ENCODE peak calls at places on chromosome 7, in six cellular contexts. H is T-helper 2 cell, I is 8988T, F is EH, B is fibroblast of the aortic adventitia, E is caudate nucleus. D is an unnamed sample.

GRCh38 chr7:18352339-18353255 is 143.0 kb upstream of the HDAC9 start:
- DNase-seq in H (no peak), I (no peak), F (peak; percentile 77), B (peak; percentile 89), E (no peak), D (peak; percentile 69)

GRCh38 chr7:156376317-156376716 is 264.3 kb upstream of the RNF32 start:
- DNase-seq in H (no peak), I (no peak), F (no peak), B (no peak), E (no peak), D (no peak)

GRCh38 chr7:23020742-23021401 is 6.9 kb upstream of the HYCC1 start:
- DNase-seq in H (no peak), I (no peak), F (peak; percentile 91), B (peak; percentile 98), E (no peak), D (peak; percentile 79)

GRCh38 chr7:91520645-91521044 is 256.4 kb downstream of the FZD1 start:
- DNase-seq in H (no peak), I (no peak), F (no peak), B (no peak), E (no peak), D (no peak)

GRCh38 chr7:45700556-45700955 is 126.4 kb downstream of the ADCY1 start:
- DNase-seq in H (no peak), I (no peak), F (no peak), B (no peak), E (no peak), D (no peak)

GRCh38 chr7:92833766-92834605 is 2.4 kb downstream of the CDK6 start:
- DNase-seq in H (peak; percentile 70), I (peak; percentile 53), F (peak; percentile 82), B (peak; percentile 70), E (peak; percentile 65), D (peak; percentile 64)

GRCh38 chr7:128135275-128136214 is 104.3 kb upstream of the LRRC4 start:
- DNase-seq in H (peak; percentile 24), I (peak; percentile 62), F (peak; percentile 54), B (peak; percentile 48), E (peak; percentile 27), D (no peak)

GRCh38 chr7:66043681-66044497 is 31.7 kb upstream of the ASL start:
- DNase-seq in H (no peak), I (peak; percentile 27), F (peak; percentile 20), B (peak; percentile 25), E (peak; percentile 1), D (no peak)

GRCh38 chr7:120981888-120982615 is 6.5 kb upstream of the CPED1 start:
- DNase-seq in H (no peak), I (no peak), F (peak; percentile 87), B (peak; percentile 68), E (no peak), D (peak; percentile 87)

GRCh38 chr7:158707610-158708009 is 3.0 kb upstream of the NCAPG2 start:
- DNase-seq in H (no peak), I (no peak), F (peak; percentile 25), B (peak; percentile 49), E (no peak), D (no peak)

GRCh38 chr7:34165927-34166550 is 260.7 kb downstream of the BMPER start:
- DNase-seq in H (no peak), I (no peak), F (peak; percentile 65), B (peak; percentile 78), E (no peak), D (peak; percentile 52)

GRCh38 chr7:105015631-105015965 is 1.6 kb downstream of the KMT2E start:
- DNase-seq in H (no peak), I (no peak), F (peak; percentile 48), B (no peak), E (no peak), D (no peak)

GRCh38 chr7:2982401-2982800 is 61.3 kb downstream of the CARD11 start:
- DNase-seq in H (no peak), I (no peak), F (no peak), B (no peak), E (no peak), D (no peak)

GRCh38 chr7:151558575-151558974 is 38.9 kb upstream of the RHEB start:
- DNase-seq in H (no peak), I (no peak), F (peak; percentile 81), B (peak; percentile 35), E (no peak), D (peak; percentile 15)

GRCh38 chr7:28410628-28411578 is 1.4 kb upstream of the CREB5 start:
- DNase-seq in H (no peak), I (no peak), F (peak; percentile 10), B (peak; percentile 56), E (no peak), D (no peak)

GRCh38 chr7:134182078-134182477 is 54.9 kb downstream of the LRGUK start:
- DNase-seq in H (no peak), I (no peak), F (no peak), B (no peak), E (no peak), D (no peak)

GRCh38 chr7:46764100-46764941 is 817.6 kb downstream of the TNS3 start:
- DNase-seq in H (no peak), I (peak; percentile 7), F (peak; percentile 98), B (peak; percentile 98), E (no peak), D (peak; percentile 97)

GRCh38 chr7:15178065-15178464 is 275.5 kb upstream of the DGKB start:
- DNase-seq in H (no peak), I (no peak), F (no peak), B (peak; percentile 11), E (no peak), D (peak; percentile 18)

GRCh38 chr7:157521061-157521731 is 184.4 kb downstream of the DNAJB6 start:
- DNase-seq in H (no peak), I (no peak), F (no peak), B (no peak), E (no peak), D (no peak)

GRCh38 chr7:2721842-2722241 is 33.8 kb downstream of the AMZ1 start:
- DNase-seq in H (no peak), I (no peak), F (no peak), B (no peak), E (no peak), D (no peak)

GRCh38 chr7:30068117-30068516 is 39.9 kb downstream of the PLEKHA8 start:
- DNase-seq in H (no peak), I (no peak), F (peak; percentile 91), B (peak; percentile 90), E (no peak), D (peak; percentile 82)

GRCh38 chr7:128790297-128791037 is 1.3 kb upstream of the CCDC136 start:
- DNase-seq in H (no peak), I (no peak), F (no peak), B (no peak), E (no peak), D (no peak)

GRCh38 chr7:25454562-25455031 is 226.3 kb upstream of the NPVF start:
- DNase-seq in H (no peak), I (no peak), F (peak; percentile 1), B (no peak), E (no peak), D (no peak)

D was measured in HFFc6.